ENCODE peak calls at places on chromosomes 2 and 18, in nine cellular contexts. K is CD4-positive, CD25-positive, alpha-beta regulatory T cell; C is brain microvascular endothelial cell; J is CD8-positive, alpha-beta T cell; T is ascending aorta; U is Peyer's patch; Z is fibroblast of lung; X is right lobe of liver; N is DND-41. Q is an unnamed sample.

GRCh38 chr2:239865059-239865639 is 160.0 kb downstream of the NDUFA10 start:
- DNase-seq in Z (no peak), N (no peak), C (no peak), U (no peak), K (no peak), J (no peak), T (no peak), X (no peak), Q (no peak)

GRCh38 chr2:117973498-117974082 is 40.3 kb downstream of the CCDC93 start:
- DNase-seq in N (no peak), K (no peak), T (no peak), J (no peak), X (no peak), C (no peak), U (no peak), Z (no peak), Q (no peak)

GRCh38 chr2:96097951-96098823 is 18.2 kb downstream of the ADRA2B start:
- DNase-seq in K (no peak), C (no peak), N (peak), U (no peak), X (no peak), J (no peak), T (peak), Z (no peak), Q (no peak)

GRCh38 chr2:56287974-56288373 is 104.2 kb downstream of the CCDC85A start:
- DNase-seq in Z (no peak), U (no peak), X (no peak), J (no peak), T (no peak), K (no peak), C (no peak), N (no peak), Q (no peak)

GRCh38 chr18:63907649-63908048 is at the start of gene SERPINB10:
- DNase-seq in N (no peak), K (no peak), J (no peak), X (no peak), C (no peak), Z (no peak), T (no peak), U (no peak), Q (no peak)

GRCh38 chr2:173962036-173962435 is 3.1 kb downstream of the SP3 start:
- DNase-seq in K (no peak), C (no peak), N (no peak), T (no peak), U (no peak), X (no peak), Z (peak), J (no peak), Q (no peak)

GRCh38 chr18:75656035-75656434 is 228.5 kb upstream of the SMIM21 start:
- DNase-seq in Z (no peak), N (no peak), T (no peak), U (no peak), X (no peak), J (no peak), K (no peak), C (no peak), Q (no peak)

GRCh38 chr2:32264422-32265149 is at the start of gene NLRC4:
- DNase-seq in C (no peak), Z (no peak), X (no peak), U (no peak), T (no peak), J (no peak), K (no peak), N (no peak), Q (no peak)

GRCh38 chr2:233466991-233467603 is 99.5 kb downstream of the USP40 start:
- DNase-seq in T (no peak), N (no peak), Z (no peak), J (no peak), C (no peak), U (no peak), X (peak), K (no peak), Q (no peak)

GRCh38 chr2:144434865-144435264 is 85.1 kb downstream of the ZEB2 start:
- DNase-seq in N (no peak), T (no peak), C (no peak), U (no peak), Z (no peak), J (no peak), X (no peak), K (no peak), Q (no peak)

GRCh38 chr18:36315736-36316135 is 18.2 kb downstream of the FHOD3 start:
- DNase-seq in U (no peak), T (no peak), J (no peak), K (no peak), N (no peak), C (peak), X (no peak), Z (no peak), Q (no peak)

GRCh38 chr18:8765692-8766463 is 60.5 kb downstream of the MTCL1 start:
- DNase-seq in N (no peak), J (no peak), Z (no peak), T (peak), K (no peak), X (no peak), U (no peak), C (peak), Q (no peak)

GRCh38 chr18:10856146-10856545 is 293.2 kb downstream of the PIEZO2 start:
- DNase-seq in J (no peak), X (no peak), T (no peak), Z (no peak), U (no peak), K (no peak), N (no peak), C (no peak), Q (no peak)

GRCh38 chr2:152594022-152594712 is 123.1 kb downstream of the PRPF40A start:
- DNase-seq in C (no peak), T (peak), Z (no peak), K (no peak), U (no peak), X (no peak), N (no peak), J (no peak), Q (no peak)

DNA sequence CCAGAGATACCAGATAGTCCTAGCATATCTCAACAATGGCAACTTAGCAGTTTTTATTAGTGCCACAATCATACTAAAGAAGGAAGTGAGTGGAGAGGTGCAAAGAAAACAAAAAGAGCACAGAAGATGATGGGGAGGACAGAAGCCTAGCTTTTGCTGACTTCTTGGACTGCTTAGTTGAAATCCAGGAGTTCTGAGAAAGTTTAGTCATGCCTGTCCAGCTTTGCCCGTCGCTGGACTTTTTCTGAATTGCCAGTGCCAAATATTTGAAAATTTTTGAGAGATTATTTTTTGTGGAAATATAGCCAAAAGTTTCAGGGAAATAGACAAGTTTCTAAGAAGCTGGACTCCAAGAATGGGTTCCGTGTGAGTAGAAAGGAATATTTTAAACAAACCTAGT is 558.7 kb upstream of the TNP1 start:
- DNase-seq in Z (no peak), C (no peak), U (no peak), T (no peak), K (no peak), X (no peak), N (no peak), J (no peak), Q (no peak)
- H3K27ac ChIP-seq in Z (no peak), C (no peak), U (no peak), T (peak), K (no peak), X (no peak), N (no peak), J (no peak), Q (no peak)

DNA sequence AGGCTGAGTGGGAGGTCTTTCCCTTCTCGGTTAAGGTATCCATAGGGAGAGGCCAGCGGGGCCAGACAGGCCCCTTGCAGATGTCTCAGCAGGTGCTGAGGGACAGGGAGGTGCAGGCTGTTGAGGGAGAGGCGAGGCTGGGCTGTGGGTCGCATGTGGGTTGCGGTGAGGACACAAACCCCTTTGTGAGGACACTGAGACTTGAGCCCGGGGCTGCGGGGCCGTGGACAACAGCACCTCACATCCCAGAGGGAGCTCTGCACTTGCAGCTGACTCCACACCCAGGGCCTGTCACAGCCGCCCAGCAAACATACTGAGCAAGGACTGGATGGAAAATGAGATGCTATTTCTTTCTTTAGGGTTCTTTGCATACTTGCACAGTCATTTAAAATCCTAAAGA is 95.3 kb upstream of the NFATC1 start:
- DNase-seq in T (no peak), U (no peak), X (no peak), C (no peak), J (no peak), Z (no peak), K (no peak), N (no peak), Q (no peak)
- H3K27ac ChIP-seq in T (no peak), U (no peak), X (no peak), C (no peak), J (no peak), Z (no peak), K (no peak), N (no peak), Q (no peak)

GRCh38 chr2:9143264-9143815 is 63.3 kb upstream of the ASAP2 start:
- DNase-seq in N (no peak), U (no peak), K (no peak), J (no peak), Z (no peak), X (no peak), T (no peak), C (no peak), Q (no peak)
- H3K27ac ChIP-seq in N (no peak), U (no peak), K (no peak), J (no peak), Z (peak), X (no peak), T (peak), C (peak), Q (no peak)

GRCh38 chr18:70296781-70297180 is 7.9 kb downstream of the SOCS6 start:
- DNase-seq in T (no peak), Z (no peak), J (no peak), K (no peak), X (no peak), N (no peak), C (no peak), U (no peak), Q (no peak)
- H3K27ac ChIP-seq in T (no peak), Z (peak), J (no peak), K (no peak), X (peak), N (no peak), C (no peak), U (no peak), Q (no peak)

GRCh38 chr2:18123211-18123570 is 244.7 kb downstream of the KCNS3 start:
- DNase-seq in X (no peak), Z (no peak), U (no peak), T (no peak), C (no peak), J (no peak), K (no peak), N (no peak), Q (no peak)

GRCh38 chr2:18119883-18120282 is 241.4 kb downstream of the KCNS3 start:
- DNase-seq in J (no peak), X (no peak), T (peak), Z (peak), U (no peak), N (no peak), K (no peak), C (peak), Q (no peak)

GRCh38 chr2:18122544-18123210 is 244.2 kb downstream of the KCNS3 start:
- DNase-seq in Z (no peak), X (no peak), U (no peak), K (no peak), N (no peak), C (no peak), T (no peak), J (no peak), Q (no peak)

GRCh38 chr2:18117592-18117991 is 239.1 kb downstream of the KCNS3 start:
- DNase-seq in N (peak), X (no peak), K (no peak), J (no peak), T (no peak), Z (peak), U (no peak), C (peak), Q (no peak)

DNA sequence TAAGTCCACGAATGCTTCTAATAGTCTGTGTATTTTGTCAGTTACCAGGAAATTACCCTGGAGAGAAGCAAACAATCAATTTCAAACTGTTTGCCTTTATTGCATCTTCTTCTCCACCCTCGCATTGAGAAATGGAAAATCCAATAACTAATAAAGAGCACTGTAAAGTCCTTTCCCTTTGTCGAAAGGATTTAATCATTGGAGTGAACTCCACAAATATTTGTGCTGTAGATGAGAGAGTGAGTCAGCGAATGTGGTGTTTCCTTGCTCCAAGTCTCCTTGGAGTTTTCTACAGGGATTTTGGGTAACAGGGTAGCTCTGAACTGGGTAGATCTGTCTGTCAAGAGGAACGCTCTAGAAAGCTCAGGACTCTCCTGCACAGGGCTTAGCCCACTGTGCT is 240.2 kb downstream of the KCNS3 start:
- DNase-seq in U (no peak), T (no peak), J (no peak), C (peak), X (no peak), K (no peak), N (no peak), Z (peak), Q (no peak)
- H3K27ac ChIP-seq in U (no peak), T (no peak), J (no peak), C (no peak), X (no peak), K (no peak), N (no peak), Z (no peak), Q (no peak)

GRCh38 chr2:223469270-223470057 is 132.7 kb downstream of the SCG2 start:
- DNase-seq in C (peak), Z (peak), J (no peak), U (no peak), X (no peak), T (peak), N (no peak), K (no peak), Q (no peak)
- H3K27ac ChIP-seq in C (peak), Z (peak), J (no peak), U (no peak), X (no peak), T (peak), N (no peak), K (no peak), Q (no peak)

GRCh38 chr2:165801176-165801575 is 7.1 kb upstream of the GALNT3 start:
- DNase-seq in Z (no peak), N (no peak), C (no peak), U (no peak), J (no peak), K (no peak), T (no peak), X (no peak), Q (no peak)

GRCh38 chr2:165804719-165805118 is 10.7 kb upstream of the GALNT3 start:
- DNase-seq in U (no peak), C (no peak), X (no peak), T (no peak), N (no peak), Z (no peak), J (no peak), K (no peak), Q (no peak)

DNA sequence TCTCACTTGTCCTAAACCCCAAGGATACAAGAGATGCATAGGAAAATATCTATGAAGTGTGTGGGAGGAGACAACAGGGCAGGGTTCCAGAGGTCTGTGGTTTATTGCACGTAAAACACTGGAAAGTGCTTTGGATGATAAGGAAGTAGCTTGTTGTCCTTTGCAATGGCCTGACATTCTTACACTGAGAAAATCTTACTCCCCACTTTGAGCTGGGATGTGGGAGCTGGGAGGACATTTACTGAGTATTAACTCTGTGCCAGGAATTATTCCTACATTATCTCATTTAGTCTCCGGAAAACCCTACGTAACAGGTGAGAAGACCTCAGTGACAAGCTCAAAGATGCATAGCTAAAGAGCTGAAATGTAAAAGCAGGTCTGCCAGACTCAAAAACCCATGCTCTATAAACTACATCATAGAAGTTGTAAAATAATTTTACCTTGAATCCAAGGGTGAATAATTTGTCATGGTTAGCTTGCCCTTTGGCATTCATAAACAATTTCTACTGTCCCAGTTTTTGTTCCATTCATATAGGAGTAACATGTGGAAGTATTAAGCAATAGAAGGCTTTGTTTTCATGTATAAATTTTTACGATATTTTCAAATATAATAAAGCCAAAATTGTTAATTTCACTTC is 9.2 kb upstream of the GALNT3 start:
- DNase-seq in K (no peak), J (no peak), X (no peak), N (no peak), T (no peak), Z (no peak), C (peak), U (no peak), Q (no peak)
- H3K27ac ChIP-seq in K (no peak), J (no peak), X (no peak), N (no peak), T (no peak), Z (no peak), C (no peak), U (no peak), Q (no peak)

GRCh38 chr2:160206436-160206835 is 6.4 kb upstream of the ITGB6 start:
- DNase-seq in T (no peak), J (no peak), U (no peak), C (no peak), K (no peak), N (no peak), Z (no peak), X (no peak), Q (no peak)
- H3K27ac ChIP-seq in T (peak), J (no peak), U (no peak), C (peak), K (no peak), N (no peak), Z (no peak), X (no peak), Q (no peak)

GRCh38 chr2:6972067-6972710 is 55.0 kb downstream of the RNF144A start:
- DNase-seq in J (no peak), K (no peak), U (no peak), Z (no peak), C (no peak), T (no peak), X (no peak), N (no peak), Q (no peak)

GRCh38 chr2:6975988-6976387 is 58.8 kb downstream of the RNF144A start:
- DNase-seq in U (no peak), T (no peak), K (no peak), X (no peak), J (no peak), N (no peak), C (peak), Z (no peak), Q (no peak)

GRCh38 chr2:6971502-6971901 is 54.3 kb downstream of the RNF144A start:
- DNase-seq in J (no peak), K (no peak), C (no peak), N (no peak), Z (no peak), X (no peak), T (no peak), U (no peak), Q (no peak)

GRCh38 chr2:6970976-6971480 is 53.8 kb downstream of the RNF144A start:
- DNase-seq in J (no peak), N (no peak), Z (no peak), X (no peak), U (no peak), C (no peak), K (no peak), T (no peak), Q (no peak)

GRCh38 chr2:6973895-6974545 is 56.8 kb downstream of the RNF144A start:
- DNase-seq in Z (no peak), X (no peak), N (no peak), T (no peak), U (no peak), K (no peak), J (no peak), C (no peak), Q (no peak)
- H3K27ac ChIP-seq in Z (no peak), X (no peak), N (no peak), T (no peak), U (no peak), K (no peak), J (no peak), C (no peak), Q (no peak)

GRCh38 chr2:54587439-54588016 is 131.4 kb downstream of the SPTBN1 start:
- DNase-seq in U (no peak), J (no peak), Z (no peak), K (no peak), X (no peak), T (no peak), N (no peak), C (no peak), Q (no peak)
- H3K27ac ChIP-seq in U (no peak), J (no peak), Z (no peak), K (peak), X (peak), T (no peak), N (no peak), C (no peak), Q (no peak)

Q was measured in effector memory CD4-positive, alpha-beta T cell.